ENCODE peak calls at places on chromosomes 1 and 21, in six cellular contexts. K is Calu3; T is PC-3; L is left lung; G is CD8-positive, alpha-beta T cell; R is dorsolateral prefrontal cortex. B is an unnamed sample.

GRCh38 chr21:24220466-24220865 is 1386.8 kb downstream of the MRPL39 start:
- DNase-seq in K (no peak), T (peak), L (no peak), G (no peak), R (no peak), B (no peak)

GRCh38 chr1:168697376-168697775 is 31.6 kb downstream of the DPT start:
- DNase-seq in K (no peak), T (no peak), L (no peak), G (no peak), R (no peak), B (no peak)

GRCh38 chr1:40703316-40703715 is 11.8 kb downstream of the NFYC start:
- DNase-seq in K (no peak), T (peak), L (no peak), G (no peak), R (no peak), B (no peak)

GRCh38 chr1:5751171-5751556 is 241.1 kb downstream of the NPHP4 start:
- DNase-seq in K (no peak), T (no peak), L (peak), G (no peak), R (no peak), B (no peak)

GRCh38 chr1:231407537-231408396 is 14.3 kb downstream of the EGLN1 start:
- DNase-seq in K (no peak), T (peak), L (no peak), G (no peak), R (no peak), B (no peak)

GRCh38 chr1:110485725-110486124 is 33.2 kb downstream of the KCNA10 start:
- DNase-seq in K (no peak), T (no peak), L (no peak), G (no peak), R (no peak), B (no peak)

GRCh38 chr1:54927475-54928240 is 40.7 kb upstream of the DHCR24 start:
- DNase-seq in K (no peak), T (no peak), L (no peak), G (no peak), R (no peak), B (no peak)

GRCh38 chr1:228446849-228447248 is 30.2 kb upstream of the TRIM17 start:
- DNase-seq in K (no peak), T (no peak), L (peak), G (no peak), R (no peak), B (no peak)

GRCh38 chr1:42231253-42231652 is 66.7 kb upstream of the GUCA2A start:
- DNase-seq in K (no peak), T (peak), L (no peak), G (no peak), R (no peak), B (no peak)

GRCh38 chr1:235601087-235601486 is 48.5 kb downstream of the GNG4 start:
- DNase-seq in K (peak), T (peak), L (peak), G (no peak), R (no peak), B (no peak)

GRCh38 chr1:76023669-76024407 is 50.7 kb upstream of the ST6GALNAC3 start:
- DNase-seq in K (no peak), T (no peak), L (no peak), G (no peak), R (no peak), B (no peak)

GRCh38 chr1:2003564-2004131 is at the start of gene CFAP74:
- DNase-seq in K (peak), T (no peak), L (peak), G (no peak), R (peak), B (no peak)

GRCh38 chr1:66791621-66792610 is 9.2 kb downstream of the INSL5 start:
- DNase-seq in K (no peak), T (no peak), L (no peak), G (no peak), R (no peak), B (no peak)

GRCh38 chr1:152052606-152053005 is 15.8 kb upstream of the S100A11 start:
- DNase-seq in K (peak), T (peak), L (peak), G (peak), R (peak), B (peak)

GRCh38 chr1:88595355-88595754 is 88.7 kb upstream of the PKN2 start:
- DNase-seq in K (no peak), T (peak), L (no peak), G (no peak), R (no peak), B (no peak)

GRCh38 chr1:202708456-202709275 is 1.6 kb downstream of the SYT2 start:
- DNase-seq in K (no peak), T (no peak), L (no peak), G (no peak), R (no peak), B (no peak)

GRCh38 chr1:244833734-244834595 is 1.5 kb upstream of the COX20 start:
- DNase-seq in K (peak), T (peak), L (peak), G (peak), R (peak), B (peak)

GRCh38 chr21:36547464-36547863 is 67.5 kb upstream of the CLDN14 start:
- DNase-seq in K (no peak), T (no peak), L (no peak), G (no peak), R (no peak), B (no peak)

GRCh38 chr1:164660415-164661174 is 101.6 kb downstream of the PBX1 start:
- DNase-seq in K (peak), T (peak), L (no peak), G (peak), R (no peak), B (no peak)
- TF ChIP-seq CTCF in K (no peak), T (no peak), L (no peak), G (no peak), R (no peak), B (no peak)

GRCh38 chr21:41169258-41169576 is 1.3 kb downstream of the BACE2 start:
- DNase-seq in K (no peak), T (no peak), L (no peak), G (no peak), R (no peak), B (no peak)

GRCh38 chr21:41166947-41167346 is 1.0 kb upstream of the BACE2 start:
- DNase-seq in K (no peak), T (no peak), L (no peak), G (no peak), R (no peak), B (no peak)

GRCh38 chr21:41169701-41170100 is 1.7 kb downstream of the BACE2 start:
- DNase-seq in K (no peak), T (no peak), L (no peak), G (no peak), R (no peak), B (no peak)

GRCh38 chr21:41167348-41168342 is at the start of gene BACE2:
- DNase-seq in K (peak), T (peak), L (peak), G (peak), R (peak), B (peak)

GRCh38 chr21:41168391-41169257 is 664 bp downstream of the BACE2 start:
- DNase-seq in K (peak), T (peak), L (peak), G (no peak), R (peak), B (peak)
- TF ChIP-seq CTCF in K (no peak), T (no peak), L (no peak), G (no peak), R (no peak), B (no peak)

GRCh38 chr1:65459397-65459768 is 38.9 kb downstream of the LEPR start:
- DNase-seq in K (peak), T (peak), L (no peak), G (no peak), R (no peak), B (no peak)
- TF ChIP-seq CTCF in K (no peak), T (peak), L (peak), G (no peak), R (peak), B (no peak)

GRCh38 chr1:3455630-3456448 is 1.4 kb downstream of the ARHGEF16 start:
- DNase-seq in K (no peak), T (no peak), L (peak), G (no peak), R (no peak), B (no peak)

GRCh38 chr1:3454811-3455618 is 550 bp downstream of the ARHGEF16 start:
- DNase-seq in K (peak), T (peak), L (peak), G (peak), R (no peak), B (no peak)

GRCh38 chr1:3453203-3453761 is 1.2 kb upstream of the ARHGEF16 start:
- DNase-seq in K (peak), T (peak), L (peak), G (peak), R (peak), B (peak)

GRCh38 chr1:3452866-3453175 is 1.6 kb upstream of the ARHGEF16 start:
- DNase-seq in K (no peak), T (no peak), L (no peak), G (no peak), R (no peak), B (no peak)

GRCh38 chr1:3453891-3454810 is at the start of gene ARHGEF16:
- DNase-seq in K (peak), T (peak), L (peak), G (peak), R (peak), B (no peak)
- TF ChIP-seq CTCF in K (peak), T (peak), L (peak), G (no peak), R (peak), B (no peak)

DNA sequence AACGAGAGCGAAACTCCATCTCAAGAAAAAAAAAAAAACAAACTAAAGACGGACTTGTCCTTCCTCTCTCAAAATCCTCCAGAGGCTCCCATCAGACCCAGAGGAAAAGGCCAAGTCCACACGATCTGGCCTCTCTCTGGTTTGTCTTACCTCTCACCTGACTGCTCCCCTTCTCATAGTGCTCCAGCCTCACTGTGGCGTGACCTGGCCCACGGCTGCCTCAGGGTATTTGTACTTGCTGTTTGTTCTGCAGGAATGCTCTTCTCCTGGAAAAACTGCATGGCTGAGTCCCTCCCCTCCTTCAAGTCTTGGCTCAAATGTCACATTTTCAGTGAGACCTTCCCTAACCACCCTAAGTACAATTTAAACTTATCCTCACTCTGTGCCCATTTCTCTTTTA is 8.0 kb upstream of the BRWD1 start:
- DNase-seq in K (no peak), T (peak), L (no peak), G (no peak), R (no peak), B (no peak)
- TF ChIP-seq CTCF in K (no peak), T (no peak), L (no peak), G (no peak), R (no peak), B (no peak)

DNA sequence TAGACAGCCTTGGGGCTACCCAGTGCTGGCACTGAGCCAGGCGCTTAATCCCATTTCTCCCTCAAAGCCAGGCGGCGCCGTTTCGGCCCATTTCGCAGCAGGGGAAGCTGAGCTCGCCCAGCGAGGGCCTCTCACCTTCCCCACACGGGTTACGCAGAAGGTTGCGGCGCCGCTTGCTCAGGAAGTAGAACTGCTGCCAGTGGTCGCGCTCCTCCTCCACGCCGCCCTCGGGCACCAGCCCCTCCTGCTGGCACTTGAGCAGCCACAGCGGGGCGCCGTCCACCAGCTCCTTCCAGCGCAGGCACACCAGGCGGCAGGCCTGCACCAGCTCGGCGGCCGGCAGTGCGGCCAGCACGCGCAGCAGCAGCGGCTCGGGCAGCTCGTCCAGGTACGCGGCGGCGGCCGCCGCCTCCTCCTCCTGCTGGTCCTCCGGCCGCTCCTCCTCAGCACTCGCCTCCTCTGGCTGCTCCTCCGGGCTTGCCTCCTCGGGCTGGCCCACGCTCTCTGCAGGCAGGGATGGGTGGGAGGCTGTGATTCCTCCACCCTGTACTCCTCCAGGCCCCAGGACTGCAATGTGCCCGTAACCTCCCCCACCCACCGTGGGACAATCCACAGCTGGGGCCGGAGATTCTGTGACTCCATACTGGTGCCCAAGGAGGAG is 3.8 kb downstream of the FBXO2 start:
- DNase-seq in K (peak), T (peak), L (peak), G (peak), R (peak), B (peak)
- TF ChIP-seq CTCF in K (peak), T (peak), L (peak), G (peak), R (peak), B (no peak)

GRCh38 chr1:188128761-188129160 is 1300.0 kb downstream of the PLA2G4A start:
- DNase-seq in K (no peak), T (peak), L (no peak), G (no peak), R (no peak), B (no peak)
- TF ChIP-seq CTCF in K (no peak), T (peak), L (no peak), G (no peak), R (no peak), B (no peak)

DNA sequence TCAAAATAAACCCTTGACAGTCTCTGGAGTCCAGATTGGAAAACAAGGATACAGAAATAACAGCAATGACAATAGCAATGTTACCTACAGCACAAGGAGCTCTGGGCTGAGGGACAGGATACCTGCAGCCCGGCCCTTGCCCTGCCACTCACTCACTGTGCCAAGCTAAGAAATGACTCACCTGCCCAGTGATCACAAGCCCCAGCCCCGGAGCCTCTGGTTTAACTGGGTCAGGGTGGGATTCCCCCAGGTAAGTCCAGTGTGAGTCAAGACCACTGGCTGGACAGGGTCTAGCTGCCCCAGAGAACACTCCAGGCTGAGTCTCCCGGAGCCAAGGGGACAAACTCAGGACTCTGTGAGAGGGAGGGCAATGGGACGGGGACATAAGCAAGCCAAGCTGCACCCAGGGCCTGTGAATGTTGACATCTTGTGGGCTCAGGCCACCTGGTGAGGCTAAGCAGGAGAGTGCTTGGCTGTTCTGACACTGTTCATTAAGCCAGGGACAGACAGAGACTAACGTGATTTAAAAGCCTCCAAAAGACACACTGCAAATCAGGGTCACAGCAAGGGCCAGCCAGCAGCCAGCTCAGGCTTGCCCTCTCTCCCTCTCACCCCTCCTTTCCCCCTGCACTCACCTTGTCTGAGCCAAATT is 64.1 kb downstream of the MIS18A start:
- DNase-seq in K (no peak), T (peak), L (no peak), G (no peak), R (no peak), B (no peak)
- TF ChIP-seq CTCF in K (no peak), T (no peak), L (no peak), G (no peak), R (no peak), B (no peak)

GRCh38 chr21:34580181-34580700 is 34.7 kb downstream of the RCAN1 start:
- DNase-seq in K (no peak), T (no peak), L (no peak), G (no peak), R (no peak), B (no peak)
- TF ChIP-seq CTCF in K (no peak), T (no peak), L (no peak), G (no peak), R (no peak), B (no peak)

GRCh38 chr1:177181631-177182291 is 11.0 kb downstream of the BRINP2 start:
- DNase-seq in K (peak), T (peak), L (peak), G (no peak), R (peak), B (peak)

GRCh38 chr1:177190308-177190970 is 19.7 kb downstream of the BRINP2 start:
- DNase-seq in K (no peak), T (no peak), L (no peak), G (no peak), R (no peak), B (no peak)

GRCh38 chr1:177181280-177181630 is 10.5 kb downstream of the BRINP2 start:
- DNase-seq in K (no peak), T (no peak), L (peak), G (no peak), R (peak), B (no peak)

GRCh38 chr1:177183801-177184200 is 13.0 kb downstream of the BRINP2 start:
- DNase-seq in K (no peak), T (no peak), L (no peak), G (no peak), R (no peak), B (no peak)

DNA sequence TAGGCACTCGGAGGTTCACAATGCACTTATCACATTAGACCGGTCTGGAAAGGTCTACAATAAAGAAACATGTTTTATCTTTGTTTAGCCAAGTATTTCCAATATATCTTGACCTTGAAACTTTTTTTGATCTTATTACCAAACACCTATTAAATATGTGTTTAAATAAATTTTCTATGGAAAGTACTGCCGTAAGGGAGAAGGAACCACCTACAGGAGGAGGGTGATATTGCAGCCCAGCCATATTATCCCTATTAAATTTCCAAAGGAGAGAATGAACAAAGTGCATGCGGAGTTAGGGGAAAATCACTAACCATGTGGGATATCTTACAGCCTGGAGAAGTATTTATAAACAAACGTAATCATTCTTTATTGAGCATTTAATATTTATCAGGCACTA is 14.5 kb downstream of the BRINP2 start:
- DNase-seq in K (peak), T (peak), L (no peak), G (no peak), R (no peak), B (no peak)
- TF ChIP-seq CTCF in K (peak), T (peak), L (peak), G (no peak), R (peak), B (no peak)

B was measured in activated B cell treated with CpG ODN at 0.5 μM for 24 hours.